ENCODE peak calls at places on chromosomes 2 and 18, in nine cellular contexts. O is GM23338, S is GM06990, A is BE2C, M is upper lobe of right lung, R is keratinocyte, C is prostate gland, N is AG10803, K is coronary artery. B is an unnamed sample.
A peak's percentile ranks its signal among the peaks of the same experiment; 100 is the strongest.

GRCh38 chr18:79544386-79544963 is 135.1 kb upstream of the CTDP1 start:
- DNase-seq in M (peak; percentile 64), S (no peak), C (no peak), O (no peak), R (no peak), N (no peak), K (no peak), A (no peak), B (no peak)

GRCh38 chr2:64975232-64975791 is 13.9 kb upstream of the SLC1A4 start:
- DNase-seq in R (no peak), K (no peak), M (no peak), C (no peak), A (no peak), S (no peak), N (peak; percentile 74), O (peak; percentile 13), B (peak; percentile 69)

GRCh38 chr18:2846638-2847340 is at the start of gene EMILIN2:
- DNase-seq in M (peak; percentile 87), C (peak; percentile 19), K (peak; percentile 81), A (no peak), N (peak; percentile 31), S (peak; percentile 65), R (no peak), O (peak; percentile 75), B (peak; percentile 57)

GRCh38 chr2:85728883-85729824 is 24.6 kb upstream of the ATOH8 start:
- DNase-seq in C (peak; percentile 83), K (peak; percentile 92), M (peak; percentile 95), O (peak; percentile 91), R (no peak), N (peak; percentile 78), S (peak; percentile 76), A (peak; percentile 85), B (peak; percentile 82)

GRCh38 chr2:228827056-228827455 is 444.0 kb downstream of the PID1 start:
- DNase-seq in R (no peak), A (no peak), O (no peak), N (peak; percentile 41), M (no peak), S (no peak), C (no peak), K (no peak), B (no peak)

GRCh38 chr2:216643986-216644662 is 10.9 kb downstream of the IGFBP2 start:
- DNase-seq in S (no peak), N (no peak), C (no peak), R (no peak), O (peak; percentile 27), M (no peak), K (no peak), A (no peak), B (no peak)

GRCh38 chr2:192195548-192196418 is 1.1 kb upstream of the TMEFF2 start:
- DNase-seq in R (no peak), C (no peak), K (no peak), S (peak; percentile 10), N (peak; percentile 15), M (peak; percentile 63), O (peak; percentile 69), A (peak; percentile 24), B (peak; percentile 52)

GRCh38 chr2:105734762-105735538 is 9.8 kb upstream of the NCK2 start:
- DNase-seq in O (no peak), R (no peak), K (no peak), C (no peak), A (no peak), M (no peak), S (no peak), N (peak; percentile 83), B (peak; percentile 65)

GRCh38 chr2:45851576-45852304 is 200.3 kb downstream of the PRKCE start:
- DNase-seq in C (peak; percentile 11), S (no peak), A (peak; percentile 28), N (peak; percentile 86), O (no peak), K (no peak), M (no peak), R (peak; percentile 66), B (peak; percentile 33)

GRCh38 chr2:227933891-227934290 is 62.5 kb downstream of the DAW1 start:
- DNase-seq in R (no peak), N (no peak), C (no peak), O (no peak), S (no peak), A (no peak), M (no peak), K (no peak), B (no peak)

GRCh38 chr18:59437851-59438250 is 78.8 kb upstream of the LMAN1 start:
- DNase-seq in K (no peak), S (no peak), R (no peak), A (no peak), N (no peak), O (peak; percentile 51), C (no peak), M (no peak), B (no peak)

GRCh38 chr2:22901471-22901870 is 483.5 kb upstream of the KLHL29 start:
- DNase-seq in A (no peak), S (no peak), M (no peak), K (no peak), R (no peak), N (no peak), C (peak; percentile 14), O (no peak), B (no peak)

GRCh38 chr2:235303499-235304291 is 190.1 kb upstream of the AGAP1 start:
- DNase-seq in K (no peak), M (no peak), N (no peak), A (no peak), O (peak; percentile 60), R (no peak), C (no peak), S (no peak), B (no peak)

GRCh38 chr2:64853894-64854293 is 135.3 kb upstream of the SLC1A4 start:
- DNase-seq in K (no peak), S (no peak), A (no peak), R (no peak), C (no peak), O (no peak), M (no peak), N (no peak), B (no peak)

DNA sequence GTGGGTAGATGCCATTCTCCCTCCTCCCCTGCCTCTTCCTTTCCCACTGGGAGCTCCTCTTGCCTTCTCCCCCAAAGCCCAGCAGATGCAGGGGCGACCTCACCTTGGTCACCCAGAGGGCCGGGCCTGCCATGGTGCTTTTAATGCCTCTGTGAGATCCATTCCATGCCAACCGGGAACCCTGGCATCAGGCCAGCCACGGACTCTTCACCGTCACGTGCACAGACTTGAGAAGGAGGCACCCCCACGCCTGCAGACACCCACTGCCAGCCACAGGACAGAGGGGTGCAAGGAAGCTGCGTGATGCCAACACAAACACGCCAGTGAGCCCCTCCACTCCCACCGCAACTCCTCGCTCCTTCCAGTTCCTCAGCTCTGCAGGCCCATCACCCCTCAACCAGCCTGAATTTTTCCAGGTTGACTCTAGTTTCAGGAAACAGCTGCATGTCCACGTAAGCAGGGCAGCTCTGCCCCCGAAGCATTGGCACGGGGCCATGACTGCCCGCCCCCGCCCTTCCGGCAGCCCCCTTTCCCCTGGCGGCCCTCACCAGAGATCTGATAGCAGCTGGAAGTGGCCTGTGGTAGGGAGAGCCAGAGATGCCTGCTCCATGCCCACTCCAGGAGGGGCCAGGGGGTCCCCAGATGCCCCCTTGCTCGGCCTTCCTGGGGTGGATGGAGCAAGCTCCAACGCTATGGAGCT is 50.8 kb downstream of the DNMT3A start:
- DNase-seq in R (no peak), K (no peak), M (no peak), C (no peak), O (no peak), S (no peak), N (no peak), A (peak; percentile 91), B (no peak)
- H3K4me3 ChIP-seq in R (no peak overlapping the region), K (no peak overlapping the region), M (no peak overlapping the region), C (no peak overlapping the region), O (no peak overlapping the region), S (no peak overlapping the region), N (no peak overlapping the region), A (peak overlapping the region; percentile 38), B (no peak overlapping the region)

DNA sequence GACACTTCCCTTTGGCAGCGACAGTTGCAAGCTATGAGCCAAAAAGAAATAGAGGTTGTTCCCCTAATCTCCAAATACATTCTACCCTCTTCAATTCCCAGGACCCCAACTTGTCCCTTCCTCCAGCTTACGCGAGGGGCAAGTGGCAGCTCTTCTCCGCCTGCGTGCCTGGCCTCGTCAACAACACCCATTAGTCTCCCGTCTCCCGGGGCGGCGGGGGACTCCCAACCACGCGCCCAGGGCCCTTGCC is 545 bp upstream of the UBE2E3 start:
- DNase-seq in N (no peak), M (no peak), C (no peak), O (no peak), K (peak; percentile 87), S (no peak), R (no peak), A (no peak), B (no peak)
- H3K4me3 ChIP-seq in N (peak overlapping the region; percentile 89), M (peak overlapping the region; percentile 64), C (peak overlapping the region; percentile 74), O (peak overlapping the region; percentile 55), K (peak overlapping the region; percentile 79), S (peak overlapping the region; percentile 82), R (peak overlapping the region; percentile 66), A (peak overlapping the region; percentile 49), B (peak overlapping the region; percentile 77)

GRCh38 chr2:443211-443610 is 155.3 kb upstream of the ALKAL2 start:
- DNase-seq in A (no peak), R (no peak), K (no peak), C (no peak), M (no peak), N (no peak), S (no peak), O (no peak), B (no peak)

GRCh38 chr2:441258-442023 is 153.6 kb upstream of the ALKAL2 start:
- DNase-seq in N (no peak), K (no peak), C (no peak), R (no peak), S (no peak), O (no peak), M (no peak), A (no peak), B (no peak)

GRCh38 chr2:445896-446295 is 158.0 kb upstream of the ALKAL2 start:
- DNase-seq in M (no peak), S (no peak), R (no peak), C (no peak), A (no peak), O (no peak), N (no peak), K (no peak), B (no peak)

GRCh38 chr2:444937-445884 is 157.3 kb upstream of the ALKAL2 start:
- DNase-seq in S (no peak), K (no peak), C (no peak), R (no peak), O (no peak), M (no peak), A (no peak), N (no peak), B (no peak)

DNA sequence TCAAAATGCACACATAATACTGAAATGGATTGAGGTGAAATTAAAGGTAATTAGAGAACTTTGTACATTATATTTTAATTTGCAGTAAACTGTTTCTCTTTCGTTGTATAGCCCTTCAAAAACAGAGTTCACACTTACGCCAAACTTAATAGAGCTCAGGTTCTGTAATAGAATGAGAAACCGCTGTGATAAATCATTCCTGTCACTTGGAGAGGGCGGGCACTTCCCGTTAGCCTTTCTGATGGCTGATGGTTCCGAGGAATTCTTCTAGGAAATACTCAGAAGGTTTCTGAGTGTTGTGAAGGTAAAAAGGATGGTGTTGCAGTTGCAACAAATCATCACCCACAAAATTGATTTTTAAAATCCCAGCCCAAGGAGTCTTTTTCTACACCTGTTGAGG is 155.9 kb upstream of the ALKAL2 start:
- DNase-seq in R (no peak), A (no peak), C (no peak), S (no peak), O (no peak), N (no peak), M (no peak), K (no peak), B (no peak)
- H3K4me3 ChIP-seq in R (no peak overlapping the region), A (no peak overlapping the region), C (no peak overlapping the region), S (no peak overlapping the region), O (no peak overlapping the region), N (no peak overlapping the region), M (no peak overlapping the region), K (no peak overlapping the region), B (no peak overlapping the region)

GRCh38 chr2:113699048-113699447 is 57.4 kb downstream of the SLC35F5 start:
- DNase-seq in S (no peak), M (no peak), A (no peak), O (no peak), N (no peak), K (no peak), R (no peak), C (no peak), B (no peak)
- H3K4me3 ChIP-seq in S (peak overlapping the region; percentile 24), M (no peak overlapping the region), A (no peak overlapping the region), O (no peak overlapping the region), N (no peak overlapping the region), K (no peak overlapping the region), R (no peak overlapping the region), C (no peak overlapping the region), B (no peak overlapping the region)

B was measured in mesenchymal stem cell.